ENCODE peak calls at places on chromosomes 2 and 18, in six cellular contexts. One of them, this sample, is unnamed.

GRCh38 chr2:151869296-151869695 is 41.1 kb upstream of the ARL5A start:
- DNase-seq in gastrocnemius medialis: no peak
- DNase-seq in IMR-90: no peak
- DNase-seq in activated gamma-delta T cell treated with Interleukin-2 at 50 U/mL for 16 hours: no peak
- DNase-seq in NCI-H1694: no peak
- DNase-seq in NCI-H1092 treated with DMSO at 0.1 percent for 48 hours: no peak
- DNase-seq in this sample: no peak

GRCh38 chr18:26777316-26778053 is 88.0 kb downstream of the AQP4 start:
- DNase-seq in gastrocnemius medialis: no peak
- DNase-seq in NCI-H1694: no peak
- DNase-seq in activated gamma-delta T cell treated with Interleukin-2 at 50 U/mL for 16 hours: no peak
- DNase-seq in NCI-H1092 treated with DMSO at 0.1 percent for 48 hours: no peak
- DNase-seq in IMR-90: no peak
- DNase-seq in this sample: no peak

GRCh38 chr2:84388133-84388532 is 70.9 kb downstream of the SUCLG1 start:
- DNase-seq in IMR-90: peak; percentile 55
- DNase-seq in NCI-H1694: no peak
- DNase-seq in NCI-H1092 treated with DMSO at 0.1 percent for 48 hours: no peak
- DNase-seq in activated gamma-delta T cell treated with Interleukin-2 at 50 U/mL for 16 hours: no peak
- DNase-seq in gastrocnemius medialis: no peak
- DNase-seq in this sample: no peak

GRCh38 chr2:151654891-151655290 is 79.4 kb downstream of the NEB start:
- DNase-seq in IMR-90: no peak
- DNase-seq in NCI-H1694: no peak
- DNase-seq in gastrocnemius medialis: no peak
- DNase-seq in NCI-H1092 treated with DMSO at 0.1 percent for 48 hours: no peak
- DNase-seq in activated gamma-delta T cell treated with Interleukin-2 at 50 U/mL for 16 hours: no peak
- DNase-seq in this sample: no peak

GRCh38 chr18:48838921-48839818 is 111.6 kb downstream of the SMAD7 start:
- DNase-seq in IMR-90: peak; percentile 73
- DNase-seq in gastrocnemius medialis: no peak
- DNase-seq in activated gamma-delta T cell treated with Interleukin-2 at 50 U/mL for 16 hours: peak; percentile 28
- DNase-seq in NCI-H1092 treated with DMSO at 0.1 percent for 48 hours: no peak
- DNase-seq in NCI-H1694: no peak
- DNase-seq in this sample: peak; percentile 71

GRCh38 chr2:218567797-218568189 is 358 bp downstream of the USP37 start:
- DNase-seq in NCI-H1092 treated with DMSO at 0.1 percent for 48 hours: no peak
- DNase-seq in gastrocnemius medialis: no peak
- DNase-seq in activated gamma-delta T cell treated with Interleukin-2 at 50 U/mL for 16 hours: no peak
- DNase-seq in IMR-90: no peak
- DNase-seq in NCI-H1694: no peak
- DNase-seq in this sample: no peak

GRCh38 chr18:63479826-63480225 is 3.1 kb downstream of the SERPINB5 start:
- DNase-seq in IMR-90: no peak
- DNase-seq in gastrocnemius medialis: no peak
- DNase-seq in activated gamma-delta T cell treated with Interleukin-2 at 50 U/mL for 16 hours: no peak
- DNase-seq in NCI-H1092 treated with DMSO at 0.1 percent for 48 hours: no peak
- DNase-seq in NCI-H1694: no peak
- DNase-seq in this sample: no peak

GRCh38 chr2:2681611-2682295 is 350.7 kb upstream of the MYT1L start:
- DNase-seq in activated gamma-delta T cell treated with Interleukin-2 at 50 U/mL for 16 hours: no peak
- DNase-seq in gastrocnemius medialis: no peak
- DNase-seq in NCI-H1092 treated with DMSO at 0.1 percent for 48 hours: no peak
- DNase-seq in NCI-H1694: no peak
- DNase-seq in IMR-90: no peak
- DNase-seq in this sample: no peak

GRCh38 chr18:13568443-13569392 is 157.6 kb downstream of the FAM210A start:
- DNase-seq in gastrocnemius medialis: no peak
- DNase-seq in IMR-90: no peak
- DNase-seq in activated gamma-delta T cell treated with Interleukin-2 at 50 U/mL for 16 hours: no peak
- DNase-seq in NCI-H1092 treated with DMSO at 0.1 percent for 48 hours: no peak
- DNase-seq in NCI-H1694: no peak
- DNase-seq in this sample: no peak